ENCODE peak calls at places on chromosome 5, in six cellular contexts. S is iris pigment epithelial cell, Y is AG09309, Q is sciatic nerve, O is frontal cortex, Z is DMS53. R is an unnamed sample.

GRCh38 chr5:37417347-37417746 is 38.2 kb downstream of the WDR70 start:
- DNase-seq in S (no peak), Y (no peak), Q (no peak), O (no peak), Z (peak; percentile 1), R (no peak)

GRCh38 chr5:125199968-125200841 is 453.8 kb upstream of the ZNF608 start:
- DNase-seq in S (no peak), Y (no peak), Q (no peak), O (no peak), Z (no peak), R (no peak)

GRCh38 chr5:107388111-107388861 is 282.5 kb downstream of the EFNA5 start:
- DNase-seq in S (peak; percentile 93), Y (peak; percentile 93), Q (no peak), O (no peak), Z (peak; percentile 72), R (no peak)

GRCh38 chr5:178642351-178642909 is 15.6 kb upstream of the CLK4 start:
- DNase-seq in S (peak; percentile 95), Y (peak; percentile 75), Q (no peak), O (no peak), Z (no peak), R (no peak)

GRCh38 chr5:93035194-93035593 is 545.8 kb downstream of the NR2F1-AS1 start:
- DNase-seq in S (peak; percentile 32), Y (no peak), Q (no peak), O (no peak), Z (no peak), R (no peak)

GRCh38 chr5:3191585-3191984 is 404.0 kb upstream of the IRX1 start:
- DNase-seq in S (no peak), Y (no peak), Q (no peak), O (no peak), Z (no peak), R (no peak)

GRCh38 chr5:16975950-16976624 is 40.0 kb upstream of the MYO10 start:
- DNase-seq in S (no peak), Y (no peak), Q (no peak), O (no peak), Z (no peak), R (no peak)

GRCh38 chr5:383066-383465 is 59.9 kb upstream of the EXOC3 start:
- DNase-seq in S (no peak), Y (no peak), Q (no peak), O (no peak), Z (no peak), R (no peak)

GRCh38 chr5:89297111-89297510 is 414.1 kb upstream of the MEF2C start:
- DNase-seq in S (no peak), Y (no peak), Q (no peak), O (no peak), Z (no peak), R (no peak)

GRCh38 chr5:150658121-150658520 is 2.9 kb upstream of the MYOZ3 start:
- DNase-seq in S (no peak), Y (no peak), Q (no peak), O (no peak), Z (no peak), R (no peak)

GRCh38 chr5:16797949-16798348 is 138.1 kb downstream of the MYO10 start:
- DNase-seq in S (no peak), Y (no peak), Q (no peak), O (no peak), Z (no peak), R (no peak)

GRCh38 chr5:178941361-178941760 is 363 bp downstream of the ZNF454 start:
- DNase-seq in S (no peak), Y (no peak), Q (peak; percentile 57), O (peak; percentile 58), Z (no peak), R (no peak)

GRCh38 chr5:52481216-52481615 is 306.5 kb upstream of the ITGA1 start:
- DNase-seq in S (peak; percentile 0), Y (no peak), Q (no peak), O (no peak), Z (peak; percentile 55), R (no peak)

GRCh38 chr5:88116396-88116795 is 152.2 kb downstream of the TMEM161B start:
- DNase-seq in S (no peak), Y (no peak), Q (no peak), O (no peak), Z (no peak), R (no peak)

GRCh38 chr5:42982107-42982622 is 58.0 kb downstream of the ANXA2R start:
- DNase-seq in S (peak; percentile 39), Y (no peak), Q (no peak), O (no peak), Z (peak; percentile 50), R (no peak)

R was measured in vagina.